ENCODE peak calls at places on chromosomes 5 and 9, in ten cellular contexts. One of them, this sample, is unnamed.

GRCh38 chr5:112146323-112146848 is 272.7 kb downstream of the EPB41L4A start:
- DNase-seq in left colon: no peak
- DNase-seq in AG08395: peak; percentile 76
- DNase-seq in NCI-H2081: no peak
- DNase-seq in Peyer's patch: no peak
- DNase-seq in AG09309: peak; percentile 89
- DNase-seq in progenitor cell of endocrine pancreas: no peak
- DNase-seq in sigmoid colon: peak; percentile 78
- DNase-seq in amniotic stem cell: peak; percentile 45
- DNase-seq in head of caudate nucleus: no peak
- DNase-seq in this sample: no peak

GRCh38 chr9:136808781-136809158 is 1.0 kb downstream of the RABL6 start:
- DNase-seq in amniotic stem cell: no peak
- DNase-seq in AG08395: peak; percentile 44
- DNase-seq in progenitor cell of endocrine pancreas: no peak
- DNase-seq in Peyer's patch: no peak
- DNase-seq in left colon: no peak
- DNase-seq in AG09309: no peak
- DNase-seq in sigmoid colon: no peak
- DNase-seq in head of caudate nucleus: no peak
- DNase-seq in NCI-H2081: peak; percentile 45
- DNase-seq in this sample: no peak

GRCh38 chr5:32138839-32139493 is 35.2 kb downstream of the GOLPH3 start:
- DNase-seq in AG08395: no peak
- DNase-seq in Peyer's patch: no peak
- DNase-seq in sigmoid colon: no peak
- DNase-seq in NCI-H2081: no peak
- DNase-seq in head of caudate nucleus: no peak
- DNase-seq in left colon: no peak
- DNase-seq in amniotic stem cell: no peak
- DNase-seq in progenitor cell of endocrine pancreas: no peak
- DNase-seq in AG09309: no peak
- DNase-seq in this sample: no peak

GRCh38 chr9:97632406-97632991 is 669 bp downstream of the TSTD2 start:
- DNase-seq in amniotic stem cell: peak; percentile 45
- DNase-seq in AG08395: peak; percentile 49
- DNase-seq in Peyer's patch: peak; percentile 65
- DNase-seq in sigmoid colon: peak; percentile 86
- DNase-seq in progenitor cell of endocrine pancreas: peak; percentile 14
- DNase-seq in left colon: peak; percentile 78
- DNase-seq in head of caudate nucleus: peak; percentile 49
- DNase-seq in NCI-H2081: peak; percentile 48
- DNase-seq in AG09309: peak; percentile 50
- DNase-seq in this sample: peak; percentile 50

GRCh38 chr5:109329296-109330252 is 80.2 kb downstream of the PJA2 start:
- DNase-seq in AG09309: peak; percentile 40
- DNase-seq in AG08395: peak; percentile 71
- DNase-seq in Peyer's patch: no peak
- DNase-seq in NCI-H2081: no peak
- DNase-seq in head of caudate nucleus: no peak
- DNase-seq in amniotic stem cell: no peak
- DNase-seq in progenitor cell of endocrine pancreas: no peak
- DNase-seq in left colon: no peak
- DNase-seq in sigmoid colon: no peak
- DNase-seq in this sample: no peak

GRCh38 chr5:23461576-23461975 is 45.8 kb upstream of the PRDM9 start:
- DNase-seq in Peyer's patch: no peak
- DNase-seq in AG09309: no peak
- DNase-seq in AG08395: no peak
- DNase-seq in amniotic stem cell: no peak
- DNase-seq in head of caudate nucleus: no peak
- DNase-seq in NCI-H2081: no peak
- DNase-seq in left colon: no peak
- DNase-seq in sigmoid colon: no peak
- DNase-seq in progenitor cell of endocrine pancreas: no peak
- DNase-seq in this sample: no peak

GRCh38 chr5:75656311-75657003 is 45.2 kb downstream of the ANKDD1B start:
- DNase-seq in AG09309: peak; percentile 25
- DNase-seq in left colon: no peak
- DNase-seq in sigmoid colon: no peak
- DNase-seq in Peyer's patch: no peak
- DNase-seq in head of caudate nucleus: peak; percentile 68
- DNase-seq in AG08395: peak; percentile 67
- DNase-seq in amniotic stem cell: no peak
- DNase-seq in progenitor cell of endocrine pancreas: no peak
- DNase-seq in NCI-H2081: no peak
- DNase-seq in this sample: no peak

GRCh38 chr5:54325610-54326311 is 15.4 kb upstream of the ARL15 start:
- DNase-seq in AG08395: no peak
- DNase-seq in NCI-H2081: no peak
- DNase-seq in progenitor cell of endocrine pancreas: no peak
- DNase-seq in sigmoid colon: no peak
- DNase-seq in amniotic stem cell: no peak
- DNase-seq in head of caudate nucleus: no peak
- DNase-seq in AG09309: no peak
- DNase-seq in Peyer's patch: no peak
- DNase-seq in left colon: no peak
- DNase-seq in this sample: no peak

GRCh38 chr9:121619566-121619965 is 31.9 kb upstream of the DAB2IP start:
- DNase-seq in Peyer's patch: no peak
- DNase-seq in AG09309: no peak
- DNase-seq in left colon: no peak
- DNase-seq in NCI-H2081: no peak
- DNase-seq in progenitor cell of endocrine pancreas: no peak
- DNase-seq in amniotic stem cell: no peak
- DNase-seq in AG08395: no peak
- DNase-seq in head of caudate nucleus: no peak
- DNase-seq in sigmoid colon: no peak
- DNase-seq in this sample: no peak

GRCh38 chr9:69215774-69216482 is 41.9 kb downstream of the TJP2 start:
- DNase-seq in sigmoid colon: no peak
- DNase-seq in amniotic stem cell: no peak
- DNase-seq in AG08395: no peak
- DNase-seq in head of caudate nucleus: no peak
- DNase-seq in Peyer's patch: no peak
- DNase-seq in progenitor cell of endocrine pancreas: no peak
- DNase-seq in left colon: no peak
- DNase-seq in NCI-H2081: no peak
- DNase-seq in AG09309: no peak
- DNase-seq in this sample: no peak

GRCh38 chr5:140764177-140765020 is 21.5 kb upstream of the PCDHA1 start:
- DNase-seq in NCI-H2081: no peak
- DNase-seq in amniotic stem cell: no peak
- DNase-seq in AG08395: no peak
- DNase-seq in head of caudate nucleus: no peak
- DNase-seq in AG09309: no peak
- DNase-seq in Peyer's patch: no peak
- DNase-seq in progenitor cell of endocrine pancreas: no peak
- DNase-seq in left colon: no peak
- DNase-seq in sigmoid colon: no peak
- DNase-seq in this sample: no peak

GRCh38 chr5:64229163-64229774 is 63.6 kb downstream of the RNF180 start:
- DNase-seq in sigmoid colon: no peak
- DNase-seq in head of caudate nucleus: no peak
- DNase-seq in progenitor cell of endocrine pancreas: no peak
- DNase-seq in amniotic stem cell: peak; percentile 40
- DNase-seq in AG09309: no peak
- DNase-seq in left colon: no peak
- DNase-seq in NCI-H2081: peak; percentile 7
- DNase-seq in Peyer's patch: no peak
- DNase-seq in AG08395: peak; percentile 54
- DNase-seq in this sample: no peak

GRCh38 chr9:113548221-113549041 is 84.9 kb downstream of the RGS3 start:
- DNase-seq in progenitor cell of endocrine pancreas: no peak
- DNase-seq in left colon: peak; percentile 49
- DNase-seq in AG08395: peak; percentile 73
- DNase-seq in Peyer's patch: no peak
- DNase-seq in amniotic stem cell: no peak
- DNase-seq in NCI-H2081: no peak
- DNase-seq in AG09309: no peak
- DNase-seq in head of caudate nucleus: peak; percentile 67
- DNase-seq in sigmoid colon: peak; percentile 77
- DNase-seq in this sample: no peak

GRCh38 chr5:68745459-68745858 is 348.4 kb upstream of the SLC30A5 start:
- DNase-seq in sigmoid colon: no peak
- DNase-seq in amniotic stem cell: no peak
- DNase-seq in left colon: no peak
- DNase-seq in head of caudate nucleus: peak; percentile 49
- DNase-seq in NCI-H2081: peak; percentile 1
- DNase-seq in AG09309: no peak
- DNase-seq in Peyer's patch: no peak
- DNase-seq in AG08395: no peak
- DNase-seq in progenitor cell of endocrine pancreas: no peak
- DNase-seq in this sample: no peak

GRCh38 chr9:12463641-12464040 is 229.5 kb upstream of the TYRP1 start:
- DNase-seq in AG09309: no peak
- DNase-seq in sigmoid colon: no peak
- DNase-seq in AG08395: no peak
- DNase-seq in progenitor cell of endocrine pancreas: no peak
- DNase-seq in Peyer's patch: no peak
- DNase-seq in amniotic stem cell: no peak
- DNase-seq in left colon: no peak
- DNase-seq in NCI-H2081: no peak
- DNase-seq in head of caudate nucleus: no peak
- DNase-seq in this sample: no peak

GRCh38 chr5:52709171-52709925 is 78.4 kb upstream of the ITGA1 start:
- DNase-seq in NCI-H2081: no peak
- DNase-seq in sigmoid colon: no peak
- DNase-seq in left colon: no peak
- DNase-seq in Peyer's patch: no peak
- DNase-seq in amniotic stem cell: no peak
- DNase-seq in AG09309: no peak
- DNase-seq in head of caudate nucleus: no peak
- DNase-seq in progenitor cell of endocrine pancreas: no peak
- DNase-seq in AG08395: no peak
- DNase-seq in this sample: no peak

GRCh38 chr5:1268666-1269065 is 26.2 kb downstream of the TERT start:
- DNase-seq in Peyer's patch: no peak
- DNase-seq in AG09309: no peak
- DNase-seq in left colon: no peak
- DNase-seq in NCI-H2081: no peak
- DNase-seq in amniotic stem cell: no peak
- DNase-seq in sigmoid colon: no peak
- DNase-seq in progenitor cell of endocrine pancreas: no peak
- DNase-seq in AG08395: no peak
- DNase-seq in head of caudate nucleus: no peak
- DNase-seq in this sample: no peak

GRCh38 chr9:124078641-124079040 is 67.1 kb downstream of the LHX2 start:
- DNase-seq in AG08395: peak; percentile 85
- DNase-seq in amniotic stem cell: no peak
- DNase-seq in Peyer's patch: no peak
- DNase-seq in NCI-H2081: no peak
- DNase-seq in AG09309: no peak
- DNase-seq in head of caudate nucleus: no peak
- DNase-seq in progenitor cell of endocrine pancreas: no peak
- DNase-seq in left colon: no peak
- DNase-seq in sigmoid colon: no peak
- DNase-seq in this sample: no peak

GRCh38 chr5:26869781-26870180 is 168.6 kb downstream of the CDH9 start:
- DNase-seq in left colon: no peak
- DNase-seq in progenitor cell of endocrine pancreas: no peak
- DNase-seq in head of caudate nucleus: no peak
- DNase-seq in AG09309: no peak
- DNase-seq in amniotic stem cell: no peak
- DNase-seq in NCI-H2081: no peak
- DNase-seq in AG08395: no peak
- DNase-seq in Peyer's patch: no peak
- DNase-seq in sigmoid colon: no peak
- DNase-seq in this sample: no peak

GRCh38 chr5:176593273-176593869 is 16.6 kb downstream of the GPRIN1 start:
- DNase-seq in sigmoid colon: no peak
- DNase-seq in NCI-H2081: no peak
- DNase-seq in Peyer's patch: no peak
- DNase-seq in amniotic stem cell: no peak
- DNase-seq in head of caudate nucleus: no peak
- DNase-seq in left colon: no peak
- DNase-seq in AG08395: no peak
- DNase-seq in AG09309: no peak
- DNase-seq in progenitor cell of endocrine pancreas: no peak
- DNase-seq in this sample: no peak

GRCh38 chr5:172595591-172596455 is 45.2 kb upstream of the NEURL1B start:
- DNase-seq in progenitor cell of endocrine pancreas: no peak
- DNase-seq in left colon: no peak
- DNase-seq in AG09309: no peak
- DNase-seq in Peyer's patch: no peak
- DNase-seq in AG08395: no peak
- DNase-seq in head of caudate nucleus: no peak
- DNase-seq in NCI-H2081: no peak
- DNase-seq in amniotic stem cell: no peak
- DNase-seq in sigmoid colon: no peak
- DNase-seq in this sample: no peak

GRCh38 chr5:141516648-141517025 is 27.8 kb downstream of the PCDHGC5 start:
- DNase-seq in head of caudate nucleus: no peak
- DNase-seq in sigmoid colon: no peak
- DNase-seq in NCI-H2081: no peak
- DNase-seq in AG08395: no peak
- DNase-seq in amniotic stem cell: no peak
- DNase-seq in Peyer's patch: no peak
- DNase-seq in left colon: no peak
- DNase-seq in AG09309: no peak
- DNase-seq in progenitor cell of endocrine pancreas: no peak
- DNase-seq in this sample: no peak

GRCh38 chr5:44538831-44539539 is 149.8 kb upstream of the FGF10 start:
- DNase-seq in progenitor cell of endocrine pancreas: no peak
- DNase-seq in sigmoid colon: no peak
- DNase-seq in NCI-H2081: no peak
- DNase-seq in Peyer's patch: no peak
- DNase-seq in amniotic stem cell: no peak
- DNase-seq in head of caudate nucleus: no peak
- DNase-seq in AG09309: no peak
- DNase-seq in left colon: no peak
- DNase-seq in AG08395: no peak
- DNase-seq in this sample: no peak

GRCh38 chr5:69105996-69106906 is 12.4 kb downstream of the SLC30A5 start:
- DNase-seq in head of caudate nucleus: no peak
- DNase-seq in left colon: no peak
- DNase-seq in NCI-H2081: no peak
- DNase-seq in progenitor cell of endocrine pancreas: no peak
- DNase-seq in amniotic stem cell: no peak
- DNase-seq in sigmoid colon: no peak
- DNase-seq in AG09309: no peak
- DNase-seq in Peyer's patch: no peak
- DNase-seq in AG08395: no peak
- DNase-seq in this sample: no peak

GRCh38 chr5:16937023-16937379 is 913 bp upstream of the MYO10 start:
- DNase-seq in left colon: peak; percentile 68
- DNase-seq in Peyer's patch: peak; percentile 70
- DNase-seq in AG09309: no peak
- DNase-seq in NCI-H2081: peak; percentile 59
- DNase-seq in sigmoid colon: no peak
- DNase-seq in progenitor cell of endocrine pancreas: no peak
- DNase-seq in head of caudate nucleus: no peak
- DNase-seq in AG08395: no peak
- DNase-seq in amniotic stem cell: no peak
- DNase-seq in this sample: no peak

GRCh38 chr5:41071975-41072374 is 833 bp upstream of the MROH2B start:
- DNase-seq in NCI-H2081: no peak
- DNase-seq in sigmoid colon: no peak
- DNase-seq in progenitor cell of endocrine pancreas: no peak
- DNase-seq in AG09309: no peak
- DNase-seq in left colon: no peak
- DNase-seq in Peyer's patch: no peak
- DNase-seq in head of caudate nucleus: no peak
- DNase-seq in AG08395: no peak
- DNase-seq in amniotic stem cell: no peak
- DNase-seq in this sample: no peak

GRCh38 chr5:138945421-138946240 is 70.5 kb upstream of the LRRTM2 start:
- DNase-seq in AG08395: no peak
- DNase-seq in left colon: no peak
- DNase-seq in NCI-H2081: no peak
- DNase-seq in Peyer's patch: no peak
- DNase-seq in sigmoid colon: peak; percentile 51
- DNase-seq in AG09309: no peak
- DNase-seq in progenitor cell of endocrine pancreas: no peak
- DNase-seq in amniotic stem cell: no peak
- DNase-seq in head of caudate nucleus: peak; percentile 27
- DNase-seq in this sample: peak; percentile 64

GRCh38 chr5:172102913-172103629 is 85.0 kb downstream of the STK10 start:
- DNase-seq in left colon: peak; percentile 27
- DNase-seq in head of caudate nucleus: no peak
- DNase-seq in progenitor cell of endocrine pancreas: no peak
- DNase-seq in AG09309: peak; percentile 87
- DNase-seq in Peyer's patch: no peak
- DNase-seq in AG08395: peak; percentile 96
- DNase-seq in NCI-H2081: no peak
- DNase-seq in amniotic stem cell: peak; percentile 80
- DNase-seq in sigmoid colon: peak; percentile 89
- DNase-seq in this sample: peak; percentile 10

This sample was measured in neural crest cell.